ENCODE peak calls at places on chromosome 11, in nine cellular contexts. E, C, B, V, U, M, S, P and I are unnamed samples.

GRCh38 chr11:46836431-46836830 is 9.6 kb downstream of the CKAP5 start:
- DNase-seq in E (no peak), U (no peak), P (no peak), C (no peak), M (no peak), S (no peak), B (no peak), V (no peak), I (no peak)

GRCh38 chr11:6681949-6682348 is 1.2 kb downstream of the MRPL17 start:
- DNase-seq in E (no peak), V (no peak), U (no peak), C (peak), M (no peak), P (peak), B (peak), S (no peak), I (no peak)

GRCh38 chr11:381501-382072 is 12.3 kb downstream of the B4GALNT4 start:
- DNase-seq in U (no peak), P (no peak), S (no peak), M (no peak), V (no peak), B (no peak), E (no peak), C (no peak), I (no peak)

GRCh38 chr11:130166457-130166784 is 6.8 kb downstream of the ST14 start:
- DNase-seq in E (peak), C (peak), U (no peak), B (peak), P (peak), M (no peak), S (peak), V (no peak), I (peak)

GRCh38 chr11:118436639-118437045 is 350 bp downstream of the KMT2A start:
- DNase-seq in B (no peak), P (peak), E (no peak), C (no peak), U (no peak), S (no peak), M (no peak), V (no peak), I (peak)

GRCh38 chr11:119686483-119686882 is 42.5 kb downstream of the NECTIN1 start:
- DNase-seq in U (no peak), M (no peak), E (no peak), S (no peak), P (no peak), C (no peak), V (no peak), B (no peak), I (no peak)

GRCh38 chr11:44600739-44601416 is 35.4 kb downstream of the CD82 start:
- DNase-seq in U (no peak), E (no peak), S (no peak), P (peak), M (peak), B (no peak), V (peak), C (no peak), I (peak)

GRCh38 chr11:34758262-34758661 is 137.4 kb downstream of the EHF start:
- DNase-seq in U (no peak), B (no peak), S (no peak), V (no peak), E (no peak), C (peak), P (no peak), M (no peak), I (no peak)

GRCh38 chr11:74141908-74142307 is 28.9 kb downstream of the C2CD3 start:
- DNase-seq in E (no peak), C (no peak), S (no peak), M (no peak), V (no peak), P (no peak), B (no peak), U (no peak), I (no peak)

GRCh38 chr11:87304350-87304749 is 266.6 kb downstream of the TMEM135 start:
- DNase-seq in V (no peak), M (no peak), S (no peak), P (no peak), E (no peak), C (peak), U (no peak), B (no peak), I (no peak)

GRCh38 chr11:11169715-11170351 is 183.2 kb downstream of the CSNK2A3 start:
- DNase-seq in C (no peak), E (no peak), S (no peak), M (no peak), B (no peak), P (no peak), U (no peak), V (no peak), I (no peak)

GRCh38 chr11:116701297-116701801 is 71.4 kb downstream of the BUD13 start:
- DNase-seq in V (no peak), E (peak), U (no peak), P (no peak), B (no peak), S (no peak), M (no peak), C (no peak), I (peak)

GRCh38 chr11:45870706-45871105 is 14.7 kb upstream of the MAPK8IP1 start:
- DNase-seq in S (no peak), C (no peak), M (no peak), E (no peak), V (no peak), U (no peak), B (no peak), P (no peak), I (no peak)

GRCh38 chr11:122197055-122197987 is 81.3 kb upstream of the BLID start:
- DNase-seq in B (peak), S (peak), U (no peak), P (no peak), M (no peak), C (peak), V (no peak), E (no peak), I (no peak)

GRCh38 chr11:4072668-4073285 is 21.8 kb upstream of the RRM1 start:
- DNase-seq in S (peak), U (no peak), M (no peak), E (no peak), B (peak), P (peak), C (peak), V (peak), I (no peak)

GRCh38 chr11:124551189-124551588 is 7.7 kb upstream of the OR8B12 start:
- DNase-seq in U (no peak), P (no peak), C (no peak), V (no peak), S (no peak), M (no peak), B (no peak), E (no peak), I (no peak)

GRCh38 chr11:69791266-69791665 is 16.1 kb upstream of the FGF4 start:
- DNase-seq in S (no peak), E (no peak), M (no peak), C (peak), P (no peak), V (no peak), B (peak), U (no peak), I (no peak)

GRCh38 chr11:35210886-35211546 is 72.0 kb downstream of the CD44 start:
- DNase-seq in V (no peak), M (no peak), E (no peak), B (no peak), S (no peak), P (no peak), U (no peak), C (peak), I (no peak)

GRCh38 chr11:88246680-88247079 is 71.4 kb upstream of the RAB38 start:
- DNase-seq in B (peak), U (no peak), V (no peak), C (peak), M (no peak), S (peak), E (no peak), P (no peak), I (no peak)

GRCh38 chr11:28919194-28919593 is 811.0 kb downstream of the METTL15 start:
- DNase-seq in P (no peak), E (no peak), S (no peak), V (no peak), C (no peak), M (no peak), B (no peak), U (no peak), I (no peak)

GRCh38 chr11:11363674-11364073 is 10.6 kb upstream of the CSNK2A3 start:
- DNase-seq in S (no peak), U (no peak), C (no peak), M (no peak), E (no peak), P (no peak), V (no peak), B (no peak), I (no peak)

GRCh38 chr11:112410325-112410724 is 149.7 kb upstream of the PLET1 start:
- DNase-seq in C (no peak), V (no peak), M (no peak), U (no peak), B (no peak), S (no peak), E (no peak), P (no peak), I (no peak)

GRCh38 chr11:2537896-2538855 is 93.4 kb downstream of the KCNQ1 start:
- DNase-seq in P (no peak), U (no peak), C (no peak), M (no peak), E (no peak), V (no peak), S (no peak), B (no peak), I (no peak)

GRCh38 chr11:73335204-73335923 is 27.3 kb downstream of the ARHGEF17 start:
- DNase-seq in U (peak), B (peak), P (peak), E (peak), S (peak), M (peak), V (peak), C (peak), I (peak)

GRCh38 chr11:133895551-133895950 is 50.2 kb upstream of the SPATA19 start:
- DNase-seq in P (no peak), U (no peak), C (no peak), E (no peak), V (no peak), S (no peak), B (no peak), M (no peak), I (no peak)

GRCh38 chr11:76591416-76591815 is 79.1 kb downstream of the LRRC32 start:
- DNase-seq in S (no peak), U (no peak), V (no peak), M (no peak), P (no peak), B (no peak), E (peak), C (no peak), I (no peak)

GRCh38 chr11:50030193-50030592 is 2.5 kb upstream of the OR4C45 start:
- DNase-seq in C (no peak), U (no peak), B (no peak), S (no peak), V (no peak), E (no peak), M (no peak), P (no peak), I (no peak)

GRCh38 chr11:31968774-31969433 is 122.0 kb upstream of the RCN1 start:
- DNase-seq in P (no peak), V (no peak), C (peak), S (no peak), M (no peak), E (no peak), U (no peak), B (peak), I (no peak)

GRCh38 chr11:118340437-118340836 is 2.1 kb downstream of the CD3D start:
- DNase-seq in S (no peak), E (no peak), P (no peak), U (no peak), M (no peak), B (no peak), C (no peak), V (no peak), I (no peak)

GRCh38 chr11:21411114-21411513 is 741.7 kb downstream of the NELL1 start:
- DNase-seq in B (no peak), C (no peak), U (no peak), M (no peak), V (no peak), S (no peak), E (no peak), P (no peak), I (no peak)

GRCh38 chr11:2803186-2804057 is 82.2 kb downstream of the CDKN1C start:
- DNase-seq in V (no peak), S (no peak), P (no peak), M (peak), C (no peak), E (no peak), B (no peak), U (peak), I (peak)

GRCh38 chr11:97269527-97269926 is 879.7 kb downstream of the JRKL start:
- DNase-seq in P (no peak), S (no peak), E (no peak), C (peak), B (no peak), U (no peak), V (no peak), M (no peak), I (no peak)

GRCh38 chr11:125312391-125312790 is 147.8 kb downstream of the PKNOX2 start:
- DNase-seq in E (no peak), S (no peak), V (no peak), B (no peak), C (no peak), P (no peak), U (no peak), M (no peak), I (no peak)

GRCh38 chr11:130846606-130847005 is 69.7 kb downstream of the SNX19 start:
- DNase-seq in B (no peak), C (no peak), U (no peak), M (no peak), P (no peak), V (no peak), S (no peak), E (no peak), I (no peak)